ENCODE peak calls at places on chromosomes 7 and 10, in ten cellular contexts. L, O, R, M, A, B, Q, P, S and T are unnamed samples.
A peak's percentile ranks its signal among the peaks of the same experiment; 100 is the strongest.

GRCh38 chr7:155490697-155491628 is 33.0 kb downstream of the EN2 start:
- DNase-seq in L (no peak), O (peak; percentile 66), R (peak; percentile 94), M (peak; percentile 66), A (peak; percentile 90), B (peak; percentile 72), Q (no peak), P (no peak), S (peak; percentile 73), T (no peak)

GRCh38 chr7:36615877-36616276 is 108.4 kb downstream of the AOAH start:
- DNase-seq in L (no peak), O (no peak), R (peak; percentile 46), M (no peak), A (no peak), B (no peak), Q (no peak), P (no peak), S (peak; percentile 38), T (no peak)

GRCh38 chr10:33157108-33157507 is 177.4 kb downstream of the NRP1 start:
- DNase-seq in L (peak; percentile 64), O (no peak), R (no peak), M (no peak), A (no peak), B (no peak), Q (peak; percentile 63), P (no peak), S (no peak), T (no peak)

GRCh38 chr10:97708976-97709745 is 4.4 kb upstream of the MARVELD1 start:
- DNase-seq in L (no peak), O (peak; percentile 68), R (peak; percentile 82), M (no peak), A (peak; percentile 75), B (peak; percentile 66), Q (peak; percentile 80), P (peak; percentile 69), S (peak; percentile 78), T (peak; percentile 91)

GRCh38 chr7:40306596-40306995 is 171.8 kb downstream of the SUGCT start:
- DNase-seq in L (peak; percentile 62), O (no peak), R (no peak), M (no peak), A (no peak), B (no peak), Q (peak; percentile 64), P (no peak), S (no peak), T (no peak)

GRCh38 chr10:97422921-97423420 is 3.0 kb upstream of the PGAM1 start:
- DNase-seq in L (peak; percentile 87), O (no peak), R (no peak), M (no peak), A (no peak), B (no peak), Q (peak; percentile 80), P (no peak), S (no peak), T (no peak)

GRCh38 chr7:142632291-142633134 is 116.8 kb upstream of the PRSS1 start:
- DNase-seq in L (peak; percentile 55), O (no peak), R (peak; percentile 82), M (peak; percentile 65), A (no peak), B (peak; percentile 57), Q (peak; percentile 67), P (peak; percentile 44), S (peak; percentile 78), T (no peak)

GRCh38 chr7:80960228-80960627 is 41.4 kb upstream of the SEMA3C start:
- DNase-seq in L (no peak), O (no peak), R (no peak), M (no peak), A (no peak), B (no peak), Q (no peak), P (no peak), S (no peak), T (no peak)

GRCh38 chr7:27210441-27211083 is 10.7 kb upstream of the HOXA13 start:
- DNase-seq in L (peak; percentile 20), O (no peak), R (peak; percentile 92), M (peak; percentile 58), A (no peak), B (peak; percentile 88), Q (no peak), P (peak; percentile 64), S (peak; percentile 83), T (peak; percentile 82)

GRCh38 chr10:28906934-28907333 is 229.6 kb downstream of the BAMBI start:
- DNase-seq in L (no peak), O (no peak), R (no peak), M (no peak), A (no peak), B (no peak), Q (no peak), P (no peak), S (no peak), T (no peak)

GRCh38 chr7:47783456-47784240 is 164.6 kb downstream of the PKD1L1 start:
- DNase-seq in L (peak; percentile 90), O (no peak), R (no peak), M (no peak), A (peak; percentile 86), B (no peak), Q (peak; percentile 97), P (no peak), S (no peak), T (peak; percentile 75)

GRCh38 chr7:42831051-42831952 is 80.6 kb downstream of the C7orf25 start:
- DNase-seq in L (peak; percentile 30), O (peak; percentile 45), R (peak; percentile 16), M (no peak), A (no peak), B (no peak), Q (peak; percentile 80), P (peak; percentile 53), S (peak; percentile 65), T (peak; percentile 80)

GRCh38 chr10:112343056-112343806 is 30.7 kb upstream of the ACSL5 start:
- DNase-seq in L (no peak), O (no peak), R (no peak), M (no peak), A (no peak), B (no peak), Q (no peak), P (no peak), S (no peak), T (no peak)

GRCh38 chr7:11327633-11328032 is 354.0 kb downstream of the PHF14 start:
- DNase-seq in L (no peak), O (no peak), R (no peak), M (no peak), A (no peak), B (no peak), Q (no peak), P (no peak), S (no peak), T (no peak)

DNA sequence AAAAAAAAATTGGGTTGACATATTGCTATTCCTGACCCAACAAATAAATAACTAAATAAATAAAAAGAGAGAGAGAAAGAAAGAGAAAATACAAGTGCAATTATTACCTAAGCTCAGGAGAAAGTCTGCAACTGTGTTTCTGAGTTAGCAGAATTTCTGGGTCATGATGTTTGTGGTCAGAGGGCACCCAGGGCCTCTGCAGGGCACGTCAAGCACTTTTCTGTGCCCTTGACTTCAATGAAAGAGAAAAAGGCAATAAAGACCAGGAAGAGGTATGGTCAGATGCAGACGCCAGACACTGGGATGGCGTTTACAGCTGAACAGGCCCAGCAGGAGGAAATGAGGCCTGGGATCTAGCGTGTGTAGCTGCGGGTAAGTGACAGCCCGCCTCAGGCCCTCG is 160.9 kb upstream of the GDF10 start:
- DNase-seq in L (no peak), O (no peak), R (no peak), M (no peak), A (no peak), B (no peak), Q (no peak), P (no peak), S (no peak), T (no peak)
- H3K4me3 ChIP-seq in L (no peak overlapping the region), O (no peak overlapping the region), R (no peak overlapping the region), M (no peak overlapping the region), A (no peak overlapping the region), B (no peak overlapping the region), Q (no peak overlapping the region), P (no peak overlapping the region), S (no peak overlapping the region), T (no peak overlapping the region)

GRCh38 chr7:999921-1000593 is 17.1 kb downstream of the CYP2W1 start:
- DNase-seq in L (no peak), O (no peak), R (no peak), M (no peak), A (no peak), B (no peak), Q (no peak), P (no peak), S (no peak), T (no peak)
- H3K4me3 ChIP-seq in L (no peak overlapping the region), O (no peak overlapping the region), R (no peak overlapping the region), M (no peak overlapping the region), A (no peak overlapping the region), B (no peak overlapping the region), Q (no peak overlapping the region), P (no peak overlapping the region), S (no peak overlapping the region), T (no peak overlapping the region)

DNA sequence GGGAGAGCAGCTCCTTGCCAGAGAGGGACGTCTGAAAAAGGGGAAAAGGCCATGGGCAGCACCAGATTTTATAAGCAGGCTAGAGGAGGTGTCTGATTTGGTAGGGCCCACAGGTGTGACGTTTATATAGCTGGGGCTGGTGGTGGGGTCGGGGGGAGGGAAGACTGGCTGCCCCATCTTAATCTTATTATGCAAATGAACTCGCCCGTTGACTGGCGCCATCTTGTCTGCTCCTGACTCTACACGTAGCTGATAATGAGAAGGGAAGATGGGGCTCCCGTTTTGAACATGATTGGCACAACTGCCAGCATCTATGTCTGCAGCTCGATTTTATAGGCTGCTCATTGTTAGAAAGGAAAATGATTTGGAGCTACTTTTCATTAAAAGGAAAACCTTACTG is 28.6 kb upstream of the CADPS2 start:
- DNase-seq in L (no peak), O (no peak), R (no peak), M (no peak), A (no peak), B (no peak), Q (no peak), P (no peak), S (no peak), T (no peak)
- H3K4me3 ChIP-seq in L (no peak overlapping the region), O (no peak overlapping the region), R (no peak overlapping the region), M (no peak overlapping the region), A (no peak overlapping the region), B (no peak overlapping the region), Q (no peak overlapping the region), P (no peak overlapping the region), S (no peak overlapping the region), T (no peak overlapping the region)

GRCh38 chr10:71916827-71917226 is 47.4 kb upstream of the CHST3 start:
- DNase-seq in L (no peak), O (no peak), R (no peak), M (no peak), A (no peak), B (no peak), Q (no peak), P (no peak), S (no peak), T (no peak)

GRCh38 chr10:71921319-71922027 is 42.7 kb upstream of the CHST3 start:
- DNase-seq in L (no peak), O (peak; percentile 41), R (no peak), M (no peak), A (no peak), B (peak; percentile 48), Q (no peak), P (no peak), S (peak; percentile 67), T (peak; percentile 81)

GRCh38 chr10:71918992-71919391 is 45.2 kb upstream of the CHST3 start:
- DNase-seq in L (no peak), O (no peak), R (no peak), M (no peak), A (no peak), B (no peak), Q (no peak), P (no peak), S (no peak), T (no peak)

GRCh38 chr10:71923138-71923692 is 41.0 kb upstream of the CHST3 start:
- DNase-seq in L (peak; percentile 35), O (no peak), R (no peak), M (no peak), A (no peak), B (no peak), Q (no peak), P (no peak), S (no peak), T (no peak)

GRCh38 chr10:71920540-71921318 is 43.5 kb upstream of the CHST3 start:
- DNase-seq in L (peak; percentile 73), O (no peak), R (no peak), M (no peak), A (no peak), B (peak; percentile 63), Q (no peak), P (no peak), S (no peak), T (no peak)
- H3K4me3 ChIP-seq in L (no peak overlapping the region), O (no peak overlapping the region), R (no peak overlapping the region), M (no peak overlapping the region), A (no peak overlapping the region), B (no peak overlapping the region), Q (no peak overlapping the region), P (no peak overlapping the region), S (no peak overlapping the region), T (no peak overlapping the region)